ENCODE peak calls at places on chromosomes 2 and 18, in five cellular contexts. T, H, M, R and K are unnamed samples. For H3K4me1, the result is how much of the 10 kb centered on the place peaks cover.

GRCh38 chr2:854460-854859 is 96.2 kb upstream of the SNTG2 start:
- DNase-seq in R (peak), T (peak), H (peak), M (no peak), K (peak)

GRCh38 chr2:149894760-149895159 is 307.2 kb upstream of the MMADHC start:
- DNase-seq in R (no peak), T (no peak), H (no peak), M (no peak), K (no peak)

GRCh38 chr2:16331761-16332160 is 333.9 kb downstream of the CYRIA start:
- DNase-seq in T (no peak), M (no peak), R (no peak), H (no peak), K (no peak)

GRCh38 chr2:100105678-100106054 is 36.7 kb downstream of the AFF3 start:
- DNase-seq in R (no peak), M (no peak), H (no peak), T (no peak), K (no peak)

GRCh38 chr2:11967946-11968465 is 221.6 kb downstream of the LPIN1 start:
- DNase-seq in R (no peak), T (no peak), M (no peak), H (peak), K (peak)

GRCh38 chr2:191215205-191215604 is 30.0 kb upstream of the MYO1B start:
- DNase-seq in T (no peak), R (no peak), M (no peak), H (no peak), K (no peak)

GRCh38 chr2:195758846-195759245 is 101.8 kb downstream of the SLC39A10 start:
- DNase-seq in R (no peak), H (no peak), T (no peak), M (no peak), K (no peak)

GRCh38 chr2:213490087-213490486 is 205.8 kb downstream of the SPAG16 start:
- DNase-seq in M (no peak), H (no peak), R (no peak), T (peak), K (peak)

GRCh38 chr2:241852981-241853631 is 5.6 kb downstream of the PDCD1 start:
- DNase-seq in H (peak), T (no peak), R (no peak), M (no peak), K (no peak)

GRCh38 chr2:202035089-202035940 is 1.7 kb downstream of the FZD7 start:
- DNase-seq in M (no peak), T (no peak), H (peak), R (no peak), K (peak)

GRCh38 chr18:67359868-67360838 is 156.4 kb downstream of the DSEL start:
- DNase-seq in R (no peak), T (peak), H (peak), M (no peak), K (peak)

GRCh38 chr2:120486946-120487345 is 141.0 kb downstream of the INHBB start:
- DNase-seq in H (no peak), R (no peak), T (peak), M (no peak), K (no peak)

GRCh38 chr2:174510583-174511189 is 23.9 kb upstream of the GPR155 start:
- DNase-seq in H (no peak), R (no peak), T (peak), M (no peak), K (no peak)

GRCh38 chr2:173991857-173992588 is 26.9 kb upstream of the SP3 start:
- DNase-seq in R (no peak), T (peak), M (no peak), H (peak), K (no peak)

GRCh38 chr2:235641333-235641732 is 147.5 kb downstream of the AGAP1 start:
- DNase-seq in M (peak), T (no peak), R (no peak), H (no peak), K (peak)

GRCh38 chr18:68861365-68861764 is 63.5 kb downstream of the CCDC102B start:
- DNase-seq in H (no peak), M (no peak), R (no peak), T (no peak), K (no peak)

GRCh38 chr2:112673008-112673407 is 27.3 kb downstream of the SLC20A1 start:
- DNase-seq in T (no peak), H (no peak), R (no peak), M (no peak), K (no peak)

GRCh38 chr18:73232933-73233332 is 365.1 kb upstream of the NETO1 start:
- DNase-seq in H (no peak), M (no peak), R (no peak), T (no peak), K (no peak)

GRCh38 chr2:67532325-67532724 is 135.2 kb downstream of the ETAA1 start:
- DNase-seq in M (no peak), R (no peak), H (no peak), T (no peak), K (no peak)

GRCh38 chr2:127950264-127950663 is 64.5 kb upstream of the AMMECR1L start:
- DNase-seq in R (no peak), M (no peak), T (no peak), H (no peak), K (no peak)

GRCh38 chr2:118539290-118539689 is 308.2 kb downstream of the EN1 start:
- DNase-seq in T (peak), M (no peak), H (no peak), R (no peak), K (peak)

GRCh38 chr2:181157326-181157725 is 176.9 kb downstream of the UBE2E3 start:
- DNase-seq in H (no peak), M (no peak), T (no peak), R (no peak), K (no peak)

GRCh38 chr18:26376106-26376505 is 149.9 kb downstream of the TAF4B start:
- DNase-seq in H (no peak), R (no peak), T (no peak), M (no peak), K (no peak)

GRCh38 chr2:10002681-10003080 is 40.7 kb upstream of the KLF11 start:
- DNase-seq in M (no peak), H (peak), R (no peak), T (no peak), K (no peak)

GRCh38 chr2:71460595-71461303 is 7.4 kb downstream of the DYSF start:
- DNase-seq in R (no peak), M (no peak), H (no peak), T (peak), K (peak)

GRCh38 chr18:55381277-55381676 is 206.7 kb downstream of the TCF4 start:
- DNase-seq in R (no peak), M (no peak), T (no peak), H (no peak), K (peak)

GRCh38 chr18:9874730-9875129 is 11.0 kb upstream of the TXNDC2 start:
- DNase-seq in H (no peak), M (no peak), R (no peak), T (peak), K (no peak)

GRCh38 chr2:101881131-101881530 is 110.6 kb upstream of the IL1R2 start:
- DNase-seq in H (no peak), R (no peak), T (peak), M (no peak), K (no peak)

GRCh38 chr18:37471619-37472018 is 94.0 kb downstream of the CELF4 start:
- DNase-seq in R (no peak), M (no peak), H (no peak), T (no peak), K (no peak)

GRCh38 chr2:218319813-218320360 is 27.6 kb upstream of the TMBIM1 start:
- DNase-seq in H (no peak), M (no peak), R (no peak), T (no peak), K (peak)

GRCh38 chr2:42827647-42828486 is 35.5 kb upstream of the HAAO start:
- DNase-seq in M (peak), H (peak), R (peak), T (peak), K (peak)

GRCh38 chr2:41926614-41927580 is 120.9 kb upstream of the PKDCC start:
- DNase-seq in H (peak), R (no peak), T (no peak), M (no peak), K (no peak)

GRCh38 chr18:10771053-10771709 is 245.4 kb downstream of the NAPG start:
- DNase-seq in M (no peak), T (no peak), R (no peak), H (no peak), K (peak)

GRCh38 chr2:20919301-20919800 is 96.5 kb upstream of the LDAH start:
- DNase-seq in T (no peak), R (no peak), H (no peak), M (no peak), K (no peak)

GRCh38 chr2:240951045-240951594 is 45.0 kb downstream of the CROCC2 start:
- DNase-seq in R (no peak), H (no peak), T (no peak), M (no peak), K (no peak)

GRCh38 chr2:109028280-109028679 is 39.3 kb upstream of the EDAR start:
- DNase-seq in H (no peak), M (no peak), R (no peak), T (no peak), K (no peak)

GRCh38 chr2:167398791-167399371 is 510.6 kb downstream of the XIRP2 start:
- DNase-seq in R (no peak), H (no peak), M (no peak), T (no peak), K (no peak)

GRCh38 chr2:64568836-64569235 is 44.7 kb downstream of the AFTPH start:
- DNase-seq in M (no peak), R (no peak), H (no peak), T (no peak), K (no peak)
- H3K4me1 ChIP-seq in M (under half), R (under half), H (under half), T (under half), K (under half)

GRCh38 chr2:223887127-223887526 is 49.7 kb upstream of the AP1S3 start:
- DNase-seq in M (no peak), R (no peak), T (no peak), H (no peak), K (peak)

GRCh38 chr2:223884399-223884798 is 47.0 kb upstream of the AP1S3 start:
- DNase-seq in T (no peak), R (no peak), M (no peak), H (no peak), K (no peak)

GRCh38 chr2:223889133-223889769 is 51.9 kb upstream of the AP1S3 start:
- DNase-seq in M (no peak), R (no peak), H (no peak), T (no peak), K (no peak)

GRCh38 chr2:223882715-223883114 is 45.3 kb upstream of the AP1S3 start:
- DNase-seq in T (no peak), R (no peak), M (no peak), H (no peak), K (no peak)

DNA sequence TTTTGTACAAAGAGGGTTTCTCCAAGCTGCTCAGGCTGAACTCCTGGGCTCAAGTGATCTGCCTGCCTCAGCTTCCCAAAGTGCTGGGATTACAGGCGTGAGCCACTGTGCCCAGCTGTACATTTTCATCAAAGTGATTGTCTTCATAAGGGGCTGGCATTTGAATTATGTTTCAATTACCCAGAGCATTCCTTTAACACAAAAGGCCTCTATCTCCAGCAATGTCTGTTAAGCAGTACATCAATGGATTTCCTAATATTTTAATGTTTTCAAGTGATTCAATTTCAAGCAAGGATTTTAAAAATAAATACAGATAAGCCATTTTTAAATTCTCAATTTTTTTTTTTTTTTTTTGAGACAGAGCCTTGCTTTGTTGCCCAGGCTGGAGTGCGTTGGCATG is 50.9 kb upstream of the AP1S3 start:
- DNase-seq in R (no peak), H (no peak), T (no peak), M (no peak), K (no peak)
- H3K4me1 ChIP-seq in R (under half), H (under half), T (under half), M (under half), K (under half)

GRCh38 chr2:175619591-175619990 is 382.5 kb downstream of the LNPK start:
- DNase-seq in T (no peak), R (no peak), M (no peak), H (no peak), K (no peak)
- H3K4me1 ChIP-seq in T (under half), R (under half), M (under half), H (under half), K (under half)

DNA sequence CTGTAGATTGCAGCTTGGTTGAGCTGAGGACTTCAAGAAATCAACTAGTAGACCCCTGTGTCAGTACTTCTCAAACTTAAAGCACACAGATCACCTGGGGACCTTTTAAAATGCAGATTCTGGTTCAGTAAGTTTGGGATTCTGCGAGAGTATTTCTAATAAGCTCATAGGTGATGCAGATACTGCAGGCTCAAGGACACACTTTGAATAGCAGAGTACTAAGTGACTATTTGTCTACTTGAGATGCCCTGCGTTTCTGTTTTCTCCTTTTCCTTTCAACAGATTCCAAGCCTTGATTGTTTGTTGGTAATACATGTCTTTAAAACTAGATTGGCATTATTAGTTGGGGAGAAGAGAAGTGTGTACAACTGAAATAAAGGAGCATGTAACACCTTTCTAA is 6.7 kb downstream of the MIB1 start:
- DNase-seq in H (no peak), T (no peak), M (no peak), R (no peak), K (no peak)
- H3K4me1 ChIP-seq in H (under half), T (under half), M (under half), R (under half), K (under half)

DNA sequence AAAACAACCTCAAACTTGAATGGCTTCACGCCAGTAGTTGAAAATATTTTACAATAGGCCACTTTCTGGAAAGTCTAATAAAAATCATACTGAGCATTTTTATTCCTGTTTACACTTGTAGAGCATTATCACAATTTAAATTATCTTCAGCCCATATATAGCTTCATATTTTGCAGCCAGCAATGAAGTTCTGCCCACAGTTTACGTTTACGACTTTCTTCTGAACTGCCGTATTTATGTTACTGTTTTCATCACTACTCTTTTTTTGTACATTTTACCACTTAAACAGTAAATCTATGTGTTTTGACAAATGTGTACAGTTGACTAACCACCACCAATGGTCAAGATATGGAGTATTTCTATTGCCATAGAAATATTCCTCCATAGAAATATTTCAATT is 86.2 kb downstream of the COPS8 start:
- DNase-seq in M (no peak), H (no peak), R (no peak), T (no peak), K (no peak)
- H3K4me1 ChIP-seq in M (under half), H (under half), R (under half), T (under half), K (under half)